ENCODE peak calls at places on chromosomes 4 and X, in six cellular contexts. I, N, X, G, E and T are unnamed samples.
A peak's percentile ranks its signal among the peaks of the same experiment; 100 is the strongest.

GRCh38 chr4:19164334-19164733 is 1087.4 kb upstream of the SLIT2 start:
- DNase-seq in N (no peak), G (no peak), X (no peak), E (no peak), I (no peak), T (no peak)

GRCh38 chrX:31858915-31859314 is 787.1 kb upstream of the FTHL17 start:
- DNase-seq in I (no peak), G (no peak), E (no peak), N (no peak), X (no peak), T (no peak)

GRCh38 chr4:8320386-8320750 is 50.8 kb downstream of the HTRA3 start:
- DNase-seq in N (no peak), X (no peak), G (peak; percentile 32), E (no peak), I (peak; percentile 14), T (no peak)

GRCh38 chrX:149996515-149996914 is 58.2 kb upstream of the EOLA2 start:
- DNase-seq in N (no peak), G (no peak), X (no peak), E (no peak), I (no peak), T (no peak)

GRCh38 chr4:2734618-2735017 is 21.5 kb downstream of the TNIP2 start:
- DNase-seq in I (no peak), X (no peak), G (no peak), E (no peak), N (no peak), T (peak; percentile 10)

GRCh38 chrX:129629837-129630236 is 24.9 kb downstream of the APLN start:
- DNase-seq in E (no peak), G (no peak), I (peak; percentile 31), N (no peak), X (no peak), T (no peak)

GRCh38 chr4:187606581-187606980 is 389.0 kb upstream of the ZFP42 start:
- DNase-seq in I (no peak), E (no peak), G (no peak), X (no peak), N (peak; percentile 34), T (peak; percentile 53)

GRCh38 chr4:78079701-78080430 is 22.7 kb downstream of the FRAS1 start:
- DNase-seq in E (no peak), X (no peak), N (no peak), G (no peak), I (no peak), T (no peak)

GRCh38 chr4:129901205-129901604 is 805.3 kb downstream of the C4orf33 start:
- DNase-seq in I (no peak), N (no peak), G (no peak), E (no peak), X (no peak), T (no peak)

GRCh38 chr4:88964450-88964849 is 92.5 kb downstream of the FAM13A start:
- DNase-seq in I (no peak), N (no peak), G (no peak), X (no peak), E (no peak), T (peak; percentile 29)

GRCh38 chr4:81486502-81486901 is 14.8 kb upstream of the RASGEF1B start:
- DNase-seq in N (no peak), X (no peak), I (no peak), G (no peak), E (no peak), T (no peak)

GRCh38 chr4:8835521-8836365 is 35.9 kb downstream of the HMX1 start:
- DNase-seq in I (no peak), X (no peak), E (no peak), G (no peak), N (no peak), T (no peak)

GRCh38 chr4:185382754-185383153 is 13.0 kb downstream of the LRP2BP start:
- DNase-seq in G (no peak), X (no peak), I (no peak), E (no peak), N (no peak), T (no peak)

GRCh38 chrX:120000490-120001246 is 57.1 kb upstream of the NKAP start:
- DNase-seq in X (no peak), E (no peak), I (no peak), N (no peak), G (no peak), T (no peak)

GRCh38 chr4:183499389-183499788 is 5.5 kb upstream of the ING2 start:
- DNase-seq in N (no peak), X (no peak), I (no peak), G (no peak), E (no peak), T (no peak)

GRCh38 chr4:11073621-11074051 is 355.1 kb downstream of the HS3ST1 start:
- DNase-seq in I (peak; percentile 50), E (peak; percentile 29), N (peak; percentile 73), X (no peak), G (peak; percentile 62), T (no peak)

GRCh38 chr4:140790765-140791164 is 34.6 kb upstream of the TBC1D9 start:
- DNase-seq in N (no peak), E (no peak), X (no peak), I (no peak), G (peak; percentile 30), T (no peak)

GRCh38 chrX:123277347-123277746 is 93.3 kb downstream of the GRIA3 start:
- DNase-seq in G (no peak), N (no peak), I (no peak), X (no peak), E (no peak), T (no peak)

GRCh38 chr4:42786350-42787070 is 106.0 kb upstream of the GRXCR1 start:
- DNase-seq in I (no peak), X (no peak), N (no peak), G (no peak), E (no peak), T (no peak)

GRCh38 chr4:67909910-67910905 is 26.4 kb upstream of the TMPRSS11D start:
- DNase-seq in E (no peak), N (no peak), I (no peak), G (no peak), X (no peak), T (no peak)

GRCh38 chr4:71377561-71377960 is 38.7 kb downstream of the SLC4A4 start:
- DNase-seq in N (no peak), G (no peak), I (no peak), X (no peak), E (no peak), T (no peak)

GRCh38 chr4:130563185-130563890 is 1467.4 kb downstream of the C4orf33 start:
- DNase-seq in I (peak; percentile 23), E (no peak), G (peak; percentile 20), X (peak; percentile 25), N (peak; percentile 46), T (no peak)

GRCh38 chr4:76601791-76602190 is 166.8 kb downstream of the SHROOM3 start:
- DNase-seq in X (no peak), E (no peak), G (no peak), N (no peak), I (no peak), T (no peak)

GRCh38 chr4:7717946-7718490 is 221.6 kb downstream of the AFAP1 start:
- DNase-seq in E (no peak), G (no peak), N (no peak), X (no peak), I (no peak), T (no peak)

GRCh38 chr4:15913631-15913970 is 24.9 kb downstream of the FGFBP1 start:
- DNase-seq in N (no peak), E (no peak), I (no peak), X (no peak), G (no peak), T (peak; percentile 44)

GRCh38 chr4:149897784-149898183 is 82.1 kb upstream of the IQCM start:
- DNase-seq in I (no peak), X (no peak), E (no peak), N (no peak), G (no peak), T (no peak)

GRCh38 chr4:140300271-140300970 is 73.0 kb upstream of the SCOC start:
- DNase-seq in G (no peak), X (peak; percentile 19), E (no peak), N (peak; percentile 34), I (no peak), T (peak; percentile 39)

GRCh38 chrX:9467751-9468150 is 2.9 kb downstream of the TBL1X start:
- DNase-seq in E (no peak), X (no peak), I (no peak), N (no peak), G (no peak), T (no peak)
- H3K4me3 ChIP-seq in E (no peak overlapping the region), X (no peak overlapping the region), I (no peak overlapping the region), N (no peak overlapping the region), G (no peak overlapping the region), T (peak overlapping the region; percentile 11)

GRCh38 chr4:157223446-157223845 is 2.9 kb downstream of the GRIA2 start:
- DNase-seq in X (no peak), G (no peak), E (no peak), I (no peak), N (no peak), T (no peak)

GRCh38 chr4:157222764-157223145 is 2.2 kb downstream of the GRIA2 start:
- DNase-seq in G (no peak), N (no peak), E (no peak), X (no peak), I (no peak), T (no peak)

GRCh38 chr4:157220026-157220881 is at the start of gene GRIA2:
- DNase-seq in N (peak; percentile 41), E (no peak), I (peak; percentile 51), G (no peak), X (no peak), T (peak; percentile 28)

GRCh38 chr4:157221426-157221894 is 932 bp downstream of the GRIA2 start:
- DNase-seq in N (no peak), I (no peak), E (no peak), X (no peak), G (no peak), T (no peak)

DNA sequence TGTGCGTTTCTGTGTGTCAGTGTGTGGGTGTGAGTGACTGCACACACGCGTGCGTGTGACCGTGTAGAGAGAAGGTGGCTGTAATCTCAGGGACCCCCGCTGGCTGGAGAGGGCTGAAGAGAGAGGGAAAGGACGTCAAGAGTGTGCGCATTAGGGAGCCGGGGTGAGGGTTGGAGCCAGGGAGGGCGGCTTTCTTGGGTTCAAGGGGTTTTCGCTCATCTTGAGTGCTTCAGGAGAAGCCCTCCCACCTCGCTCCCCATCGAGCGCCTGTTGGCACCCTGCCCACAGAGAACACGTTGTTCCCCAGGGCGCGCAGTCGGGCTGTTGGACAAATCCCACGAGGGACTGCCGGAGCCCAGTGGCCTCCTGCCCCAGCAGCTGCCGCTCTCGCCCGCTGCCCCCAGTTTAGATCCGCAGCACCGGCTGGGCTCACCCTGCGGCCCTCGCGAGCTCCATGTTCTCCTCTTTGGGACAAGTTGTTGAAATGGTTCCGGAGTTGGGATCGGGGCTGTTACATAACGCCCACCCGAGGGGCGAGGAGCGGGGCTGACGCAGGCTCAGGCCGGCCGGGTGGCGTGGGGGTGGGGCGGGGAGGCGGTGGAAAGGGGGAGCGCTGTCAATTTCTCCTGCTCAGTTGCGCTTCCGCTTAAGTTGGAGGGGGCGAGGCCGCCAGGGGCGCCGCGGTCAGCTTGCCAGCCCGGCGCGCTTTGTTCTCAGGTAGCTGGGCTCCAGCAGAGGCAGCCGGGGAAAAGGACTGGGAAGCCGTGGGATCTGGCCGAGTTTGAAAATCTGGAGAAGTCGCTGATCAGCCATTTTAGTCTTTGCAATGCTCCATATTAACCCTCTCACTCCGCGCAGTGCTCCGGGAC is 1.6 kb downstream of the GRIA2 start:
- DNase-seq in X (no peak), I (no peak), G (no peak), E (no peak), N (no peak), T (no peak)
- H3K27me3 ChIP-seq in X (peaks cover 20% of the 10 kb centered on the region), I (peaks cover 16% of the 10 kb centered on the region), G (peaks cover 87% of the 10 kb centered on the region), E (no peaks in the 10 kb centered on the region), N (peaks cover 10% of the 10 kb centered on the region), T (peaks cover 51% of the 10 kb centered on the region)

GRCh38 chr4:5383191-5383980 is 325.0 kb downstream of the EVC2 start:
- DNase-seq in X (no peak), E (no peak), I (no peak), N (no peak), G (no peak), T (peak; percentile 4)
- H3K9me3 ChIP-seq in X (no peaks in the 10 kb centered on the region), E (no peaks in the 10 kb centered on the region), I (no peaks in the 10 kb centered on the region), N (no peaks in the 10 kb centered on the region), G (no peaks in the 10 kb centered on the region), T (no peaks in the 10 kb centered on the region)

GRCh38 chr4:113758361-113758760 is 3.2 kb downstream of the CAMK2D start:
- DNase-seq in X (no peak), I (no peak), G (no peak), N (no peak), E (no peak), T (peak; percentile 59)
- H3K4me3 ChIP-seq in X (no peak overlapping the region), I (peak overlapping the region; percentile 88), G (peak overlapping the region; percentile 92), N (peak overlapping the region; percentile 88), E (no peak overlapping the region), T (peak overlapping the region; percentile 2)